ENCODE peak calls at places on chromosomes 12 and 14, in seven cellular contexts. One of them, this sample, is unnamed.

GRCh38 chr12:57551637-57552305 is 1.9 kb downstream of the KIF5A start:
- DNase-seq in fibroblast of pulmonary artery: no peak
- DNase-seq in keratinocyte: no peak
- DNase-seq in uterus: no peak
- DNase-seq in epithelial cell of esophagus: no peak
- DNase-seq in spleen: no peak
- DNase-seq in esophagus squamous epithelium: no peak
- DNase-seq in this sample: no peak

GRCh38 chr12:86711716-86712115 is 455.5 kb upstream of the MGAT4C start:
- DNase-seq in uterus: no peak
- DNase-seq in fibroblast of pulmonary artery: no peak
- DNase-seq in esophagus squamous epithelium: no peak
- DNase-seq in epithelial cell of esophagus: no peak
- DNase-seq in spleen: no peak
- DNase-seq in keratinocyte: no peak
- DNase-seq in this sample: no peak

GRCh38 chr14:63039800-63040380 is 5.4 kb downstream of the KCNH5 start:
- DNase-seq in epithelial cell of esophagus: peak
- DNase-seq in fibroblast of pulmonary artery: peak
- DNase-seq in spleen: no peak
- DNase-seq in esophagus squamous epithelium: no peak
- DNase-seq in uterus: no peak
- DNase-seq in keratinocyte: peak
- DNase-seq in this sample: no peak

GRCh38 chr12:54258286-54258685 is 21.6 kb downstream of the CBX5 start:
- DNase-seq in spleen: no peak
- DNase-seq in fibroblast of pulmonary artery: peak
- DNase-seq in keratinocyte: no peak
- DNase-seq in epithelial cell of esophagus: no peak
- DNase-seq in uterus: no peak
- DNase-seq in esophagus squamous epithelium: no peak
- DNase-seq in this sample: no peak

GRCh38 chr12:2769866-2770533 is 24.8 kb upstream of the FKBP4 start:
- DNase-seq in keratinocyte: no peak
- DNase-seq in epithelial cell of esophagus: no peak
- DNase-seq in fibroblast of pulmonary artery: no peak
- DNase-seq in spleen: no peak
- DNase-seq in esophagus squamous epithelium: no peak
- DNase-seq in uterus: no peak
- DNase-seq in this sample: no peak

GRCh38 chr12:6765634-6766581 is at the start of gene PTMS:
- DNase-seq in fibroblast of pulmonary artery: peak
- DNase-seq in keratinocyte: no peak
- DNase-seq in uterus: peak
- DNase-seq in epithelial cell of esophagus: peak
- DNase-seq in esophagus squamous epithelium: no peak
- DNase-seq in spleen: peak
- DNase-seq in this sample: peak

GRCh38 chr14:98297567-98297966 is 974.4 kb downstream of the BCL11B start:
- DNase-seq in uterus: no peak
- DNase-seq in esophagus squamous epithelium: no peak
- DNase-seq in keratinocyte: no peak
- DNase-seq in fibroblast of pulmonary artery: no peak
- DNase-seq in spleen: no peak
- DNase-seq in epithelial cell of esophagus: no peak
- DNase-seq in this sample: no peak

GRCh38 chr12:111780615-111781014 is 13.9 kb downstream of the ALDH2 start:
- DNase-seq in spleen: no peak
- DNase-seq in epithelial cell of esophagus: peak
- DNase-seq in uterus: no peak
- DNase-seq in esophagus squamous epithelium: no peak
- DNase-seq in fibroblast of pulmonary artery: no peak
- DNase-seq in keratinocyte: no peak
- DNase-seq in this sample: no peak

GRCh38 chr12:77645966-77646598 is 184.6 kb upstream of the NAV3 start:
- DNase-seq in epithelial cell of esophagus: no peak
- DNase-seq in fibroblast of pulmonary artery: no peak
- DNase-seq in keratinocyte: no peak
- DNase-seq in spleen: no peak
- DNase-seq in uterus: no peak
- DNase-seq in esophagus squamous epithelium: no peak
- DNase-seq in this sample: no peak

GRCh38 chr14:104228716-104229620 is 90.6 kb downstream of the KIF26A start:
- DNase-seq in epithelial cell of esophagus: no peak
- DNase-seq in fibroblast of pulmonary artery: no peak
- DNase-seq in esophagus squamous epithelium: no peak
- DNase-seq in spleen: peak
- DNase-seq in keratinocyte: no peak
- DNase-seq in uterus: no peak
- DNase-seq in this sample: no peak

GRCh38 chr12:68269727-68270126 is 16.3 kb upstream of the IL22 start:
- DNase-seq in epithelial cell of esophagus: no peak
- DNase-seq in uterus: no peak
- DNase-seq in esophagus squamous epithelium: no peak
- DNase-seq in spleen: no peak
- DNase-seq in fibroblast of pulmonary artery: no peak
- DNase-seq in keratinocyte: no peak
- DNase-seq in this sample: no peak

GRCh38 chr12:16281157-16281556 is 3.7 kb upstream of the SLC15A5 start:
- DNase-seq in keratinocyte: no peak
- DNase-seq in uterus: no peak
- DNase-seq in epithelial cell of esophagus: no peak
- DNase-seq in spleen: no peak
- DNase-seq in esophagus squamous epithelium: no peak
- DNase-seq in fibroblast of pulmonary artery: peak
- DNase-seq in this sample: no peak

GRCh38 chr14:93748208-93749080 is 39.8 kb downstream of the PRIMA1 start:
- DNase-seq in epithelial cell of esophagus: no peak
- DNase-seq in esophagus squamous epithelium: no peak
- DNase-seq in spleen: no peak
- DNase-seq in uterus: no peak
- DNase-seq in keratinocyte: no peak
- DNase-seq in fibroblast of pulmonary artery: no peak
- DNase-seq in this sample: no peak

GRCh38 chr14:41285193-41285748 is 321.4 kb upstream of the LRFN5 start:
- DNase-seq in uterus: no peak
- DNase-seq in epithelial cell of esophagus: peak
- DNase-seq in esophagus squamous epithelium: no peak
- DNase-seq in fibroblast of pulmonary artery: peak
- DNase-seq in spleen: no peak
- DNase-seq in keratinocyte: no peak
- DNase-seq in this sample: peak

GRCh38 chr14:76055330-76055729 is 69.8 kb downstream of the IFT43 start:
- DNase-seq in esophagus squamous epithelium: no peak
- DNase-seq in keratinocyte: no peak
- DNase-seq in epithelial cell of esophagus: no peak
- DNase-seq in spleen: no peak
- DNase-seq in uterus: no peak
- DNase-seq in fibroblast of pulmonary artery: no peak
- DNase-seq in this sample: no peak

GRCh38 chr14:22469541-22470303 is 119.3 kb downstream of the DAD1 start:
- DNase-seq in epithelial cell of esophagus: no peak
- DNase-seq in uterus: no peak
- DNase-seq in esophagus squamous epithelium: no peak
- DNase-seq in keratinocyte: no peak
- DNase-seq in spleen: no peak
- DNase-seq in fibroblast of pulmonary artery: no peak
- DNase-seq in this sample: no peak

GRCh38 chr12:113453330-113453729 is 18.3 kb downstream of the LHX5 start:
- DNase-seq in keratinocyte: no peak
- DNase-seq in epithelial cell of esophagus: no peak
- DNase-seq in uterus: no peak
- DNase-seq in fibroblast of pulmonary artery: no peak
- DNase-seq in spleen: no peak
- DNase-seq in esophagus squamous epithelium: no peak
- DNase-seq in this sample: no peak

GRCh38 chr12:124446364-124446763 is 121.0 kb downstream of the NCOR2 start:
- DNase-seq in uterus: no peak
- DNase-seq in spleen: peak
- DNase-seq in fibroblast of pulmonary artery: no peak
- DNase-seq in epithelial cell of esophagus: no peak
- DNase-seq in keratinocyte: no peak
- DNase-seq in esophagus squamous epithelium: no peak
- DNase-seq in this sample: no peak

GRCh38 chr12:66733321-66733720 is 54.4 kb upstream of the GRIP1 start:
- DNase-seq in esophagus squamous epithelium: no peak
- DNase-seq in epithelial cell of esophagus: no peak
- DNase-seq in fibroblast of pulmonary artery: no peak
- DNase-seq in uterus: no peak
- DNase-seq in spleen: no peak
- DNase-seq in keratinocyte: no peak
- DNase-seq in this sample: no peak

GRCh38 chr12:124747426-124748161 is 116.1 kb downstream of the SCARB1 start:
- DNase-seq in fibroblast of pulmonary artery: peak
- DNase-seq in keratinocyte: peak
- DNase-seq in esophagus squamous epithelium: no peak
- DNase-seq in epithelial cell of esophagus: peak
- DNase-seq in spleen: no peak
- DNase-seq in uterus: no peak
- DNase-seq in this sample: peak

GRCh38 chr14:32681598-32681997 is 257.1 kb upstream of the NPAS3 start:
- DNase-seq in epithelial cell of esophagus: peak
- DNase-seq in keratinocyte: no peak
- DNase-seq in spleen: no peak
- DNase-seq in uterus: no peak
- DNase-seq in esophagus squamous epithelium: no peak
- DNase-seq in fibroblast of pulmonary artery: no peak
- DNase-seq in this sample: no peak

GRCh38 chr14:73762375-73762822 is 48.2 kb upstream of the PNMA1 start:
- DNase-seq in keratinocyte: no peak
- DNase-seq in spleen: no peak
- DNase-seq in fibroblast of pulmonary artery: no peak
- DNase-seq in epithelial cell of esophagus: no peak
- DNase-seq in uterus: no peak
- DNase-seq in esophagus squamous epithelium: no peak
- DNase-seq in this sample: no peak

GRCh38 chr14:100305446-100306255 is 593 bp downstream of the SLC25A29 start:
- DNase-seq in fibroblast of pulmonary artery: no peak
- DNase-seq in esophagus squamous epithelium: no peak
- DNase-seq in spleen: peak
- DNase-seq in epithelial cell of esophagus: no peak
- DNase-seq in uterus: peak
- DNase-seq in keratinocyte: no peak
- DNase-seq in this sample: no peak

GRCh38 chr14:51724650-51725049 is 72.9 kb downstream of the FRMD6 start:
- DNase-seq in epithelial cell of esophagus: no peak
- DNase-seq in keratinocyte: no peak
- DNase-seq in fibroblast of pulmonary artery: no peak
- DNase-seq in uterus: no peak
- DNase-seq in esophagus squamous epithelium: no peak
- DNase-seq in spleen: no peak
- DNase-seq in this sample: no peak

GRCh38 chr12:116910645-116911449 is at the start of gene FBXW8:
- DNase-seq in fibroblast of pulmonary artery: peak
- DNase-seq in esophagus squamous epithelium: no peak
- DNase-seq in epithelial cell of esophagus: peak
- DNase-seq in keratinocyte: no peak
- DNase-seq in spleen: peak
- DNase-seq in uterus: peak
- DNase-seq in this sample: peak

GRCh38 chr12:104825408-104825807 is 132.7 kb downstream of the SLC41A2 start:
- DNase-seq in spleen: no peak
- DNase-seq in keratinocyte: no peak
- DNase-seq in epithelial cell of esophagus: peak
- DNase-seq in fibroblast of pulmonary artery: peak
- DNase-seq in uterus: no peak
- DNase-seq in esophagus squamous epithelium: no peak
- DNase-seq in this sample: no peak
- TF ChIP-seq CTCF in spleen: no peak
- TF ChIP-seq CTCF in keratinocyte: peak
- TF ChIP-seq CTCF in epithelial cell of esophagus: peak
- TF ChIP-seq CTCF in fibroblast of pulmonary artery: peak
- TF ChIP-seq CTCF in uterus: no peak
- TF ChIP-seq CTCF in esophagus squamous epithelium: no peak
- TF ChIP-seq CTCF in this sample: peak

GRCh38 chr14:65301862-65302539 is 110.5 kb upstream of the FUT8 start:
- DNase-seq in uterus: no peak
- DNase-seq in keratinocyte: no peak
- DNase-seq in fibroblast of pulmonary artery: no peak
- DNase-seq in esophagus squamous epithelium: no peak
- DNase-seq in epithelial cell of esophagus: no peak
- DNase-seq in spleen: no peak
- DNase-seq in this sample: no peak
- H3K4me3 ChIP-seq in uterus: no peak
- H3K4me3 ChIP-seq in keratinocyte: no peak
- H3K4me3 ChIP-seq in fibroblast of pulmonary artery: no peak
- H3K4me3 ChIP-seq in esophagus squamous epithelium: no peak
- H3K4me3 ChIP-seq in epithelial cell of esophagus: no peak
- H3K4me3 ChIP-seq in spleen: no peak
- H3K4me3 ChIP-seq in this sample: no peak

DNA sequence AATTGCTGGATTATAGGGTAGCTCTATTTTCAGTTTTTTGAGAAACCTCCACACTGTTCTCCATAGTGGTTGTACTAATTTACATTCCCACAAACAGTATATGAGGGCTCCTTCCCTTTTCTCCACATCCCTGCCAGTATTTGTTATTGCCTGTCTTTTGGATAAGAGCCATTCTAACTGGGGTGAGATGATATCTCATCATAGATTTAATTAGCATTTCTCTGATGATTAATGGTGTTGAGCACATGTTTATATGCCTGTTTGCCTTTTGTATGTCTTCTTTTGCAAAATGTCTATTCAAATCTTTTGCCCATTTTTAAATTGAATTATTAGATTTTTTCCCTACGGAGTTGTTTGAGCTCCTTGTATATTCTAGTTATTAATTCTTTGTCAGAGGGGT is 385.3 kb downstream of the CCER1 start:
- DNase-seq in uterus: no peak
- DNase-seq in esophagus squamous epithelium: no peak
- DNase-seq in epithelial cell of esophagus: no peak
- DNase-seq in spleen: no peak
- DNase-seq in fibroblast of pulmonary artery: no peak
- DNase-seq in keratinocyte: no peak
- DNase-seq in this sample: no peak
- TF ChIP-seq CTCF in uterus: no peak
- TF ChIP-seq CTCF in esophagus squamous epithelium: no peak
- TF ChIP-seq CTCF in epithelial cell of esophagus: no peak
- TF ChIP-seq CTCF in spleen: no peak
- TF ChIP-seq CTCF in fibroblast of pulmonary artery: no peak
- TF ChIP-seq CTCF in keratinocyte: no peak
- TF ChIP-seq CTCF in this sample: no peak

GRCh38 chr12:47876404-47876960 is 28.3 kb downstream of the VDR start:
- DNase-seq in fibroblast of pulmonary artery: no peak
- DNase-seq in spleen: peak
- DNase-seq in keratinocyte: peak
- DNase-seq in epithelial cell of esophagus: peak
- DNase-seq in uterus: no peak
- DNase-seq in esophagus squamous epithelium: no peak
- DNase-seq in this sample: no peak

GRCh38 chr12:47877081-47877480 is 27.7 kb downstream of the VDR start:
- DNase-seq in epithelial cell of esophagus: no peak
- DNase-seq in uterus: no peak
- DNase-seq in esophagus squamous epithelium: no peak
- DNase-seq in keratinocyte: no peak
- DNase-seq in fibroblast of pulmonary artery: no peak
- DNase-seq in spleen: peak
- DNase-seq in this sample: no peak

GRCh38 chr12:47878293-47878917 is 26.4 kb downstream of the VDR start:
- DNase-seq in epithelial cell of esophagus: no peak
- DNase-seq in esophagus squamous epithelium: no peak
- DNase-seq in uterus: no peak
- DNase-seq in keratinocyte: no peak
- DNase-seq in spleen: peak
- DNase-seq in fibroblast of pulmonary artery: no peak
- DNase-seq in this sample: no peak

GRCh38 chr12:47874316-47874715 is 30.5 kb downstream of the VDR start:
- DNase-seq in spleen: no peak
- DNase-seq in esophagus squamous epithelium: no peak
- DNase-seq in fibroblast of pulmonary artery: no peak
- DNase-seq in uterus: no peak
- DNase-seq in epithelial cell of esophagus: no peak
- DNase-seq in keratinocyte: no peak
- DNase-seq in this sample: no peak

GRCh38 chr12:47875732-47876131 is 29.1 kb downstream of the VDR start:
- DNase-seq in esophagus squamous epithelium: no peak
- DNase-seq in keratinocyte: no peak
- DNase-seq in epithelial cell of esophagus: no peak
- DNase-seq in spleen: peak
- DNase-seq in fibroblast of pulmonary artery: no peak
- DNase-seq in uterus: no peak
- DNase-seq in this sample: no peak
- H3K4me3 ChIP-seq in esophagus squamous epithelium: no peak
- H3K4me3 ChIP-seq in keratinocyte: no peak
- H3K4me3 ChIP-seq in epithelial cell of esophagus: no peak
- H3K4me3 ChIP-seq in spleen: no peak
- H3K4me3 ChIP-seq in fibroblast of pulmonary artery: no peak
- H3K4me3 ChIP-seq in uterus: no peak
- H3K4me3 ChIP-seq in this sample: no peak

This sample was measured in HFF-Myc.